ENCODE peak calls at places on chromosomes 16 and 17, in seven cellular contexts. U is glutamatergic neuron; V is A549; F is nephron progenitor cell; L is sigmoid colon; K is CD8-positive, alpha-beta T cell; D is ovary. J is an unnamed sample.
A peak's percentile ranks its signal among the peaks of the same experiment; 100 is the strongest.

GRCh38 chr16:57735755-57736418 is at the start of gene KATNB1:
- DNase-seq in U (no peak), V (no peak), F (no peak), L (peak; percentile 69), K (no peak), D (no peak), J (no peak)

GRCh38 chr17:57463103-57463885 is 207.0 kb downstream of the MSI2 start:
- DNase-seq in U (no peak), V (peak; percentile 68), F (no peak), L (no peak), K (no peak), D (no peak), J (no peak)

GRCh38 chr17:43827596-43827995 is 5.3 kb downstream of the MPP3 start:
- DNase-seq in U (no peak), V (no peak), F (no peak), L (no peak), K (no peak), D (no peak), J (no peak)

GRCh38 chr17:64128787-64129514 is 993 bp downstream of the ERN1 start:
- DNase-seq in U (no peak), V (peak; percentile 69), F (no peak), L (peak; percentile 74), K (peak; percentile 12), D (peak; percentile 47), J (no peak)

GRCh38 chr16:81697321-81697885 is 81.7 kb upstream of the PLCG2 start:
- DNase-seq in U (no peak), V (peak; percentile 59), F (peak; percentile 29), L (no peak), K (peak; percentile 46), D (no peak), J (peak; percentile 43)

GRCh38 chr17:12402963-12403622 is 262.6 kb upstream of the MYOCD start:
- DNase-seq in U (no peak), V (peak; percentile 52), F (no peak), L (no peak), K (no peak), D (no peak), J (no peak)

GRCh38 chr16:31072540-31073072 is 1.4 kb downstream of the ZNF668 start:
- DNase-seq in U (no peak), V (peak; percentile 46), F (peak; percentile 23), L (peak; percentile 61), K (peak; percentile 21), D (no peak), J (no peak)

GRCh38 chr17:56593073-56593740 is at the start of gene NOG:
- DNase-seq in U (peak; percentile 54), V (peak; percentile 72), F (peak; percentile 70), L (no peak), K (peak; percentile 49), D (peak; percentile 42), J (no peak)

GRCh38 chr16:88298882-88299745 is 83.6 kb upstream of the ZNF469 start:
- DNase-seq in U (no peak), V (no peak), F (no peak), L (no peak), K (no peak), D (no peak), J (no peak)

GRCh38 chr16:89476811-89477261 is 13.5 kb downstream of the ANKRD11 start:
- DNase-seq in U (no peak), V (no peak), F (no peak), L (no peak), K (no peak), D (no peak), J (no peak)

GRCh38 chr17:35255316-35255715 is 12.4 kb downstream of the SLFN5 start:
- DNase-seq in U (no peak), V (no peak), F (no peak), L (no peak), K (no peak), D (no peak), J (no peak)

GRCh38 chr17:5481451-5481850 is 4.5 kb downstream of the DERL2 start:
- DNase-seq in U (no peak), V (no peak), F (no peak), L (no peak), K (no peak), D (no peak), J (no peak)

GRCh38 chr17:63444457-63444856 is 1.6 kb downstream of the CYB561 start:
- DNase-seq in U (no peak), V (no peak), F (no peak), L (no peak), K (no peak), D (no peak), J (no peak)

GRCh38 chr17:48011405-48012150 is 26.0 kb downstream of the COPZ2 start:
- DNase-seq in U (peak; percentile 62), V (peak; percentile 78), F (peak; percentile 42), L (no peak), K (peak; percentile 42), D (no peak), J (no peak)

GRCh38 chr16:10971560-10971961 is 27.2 kb downstream of the CLEC16A start:
- DNase-seq in U (peak; percentile 39), V (peak; percentile 51), F (peak; percentile 52), L (peak; percentile 76), K (peak; percentile 38), D (peak; percentile 53), J (peak; percentile 14)

GRCh38 chr17:614637-615546 is 99.7 kb downstream of the VPS53 start:
- DNase-seq in U (no peak), V (no peak), F (no peak), L (no peak), K (no peak), D (no peak), J (no peak)

GRCh38 chr17:50184057-50184456 is 17.4 kb downstream of the COL1A1 start:
- DNase-seq in U (no peak), V (no peak), F (peak; percentile 32), L (no peak), K (no peak), D (no peak), J (no peak)

GRCh38 chr17:43134774-43135453 is 9.8 kb upstream of the BRCA1 start:
- DNase-seq in U (no peak), V (no peak), F (no peak), L (peak; percentile 35), K (no peak), D (no peak), J (no peak)

GRCh38 chr16:49773534-49774486 is 82.1 kb downstream of the ZNF423 start:
- DNase-seq in U (no peak), V (no peak), F (no peak), L (no peak), K (no peak), D (no peak), J (no peak)

DNA sequence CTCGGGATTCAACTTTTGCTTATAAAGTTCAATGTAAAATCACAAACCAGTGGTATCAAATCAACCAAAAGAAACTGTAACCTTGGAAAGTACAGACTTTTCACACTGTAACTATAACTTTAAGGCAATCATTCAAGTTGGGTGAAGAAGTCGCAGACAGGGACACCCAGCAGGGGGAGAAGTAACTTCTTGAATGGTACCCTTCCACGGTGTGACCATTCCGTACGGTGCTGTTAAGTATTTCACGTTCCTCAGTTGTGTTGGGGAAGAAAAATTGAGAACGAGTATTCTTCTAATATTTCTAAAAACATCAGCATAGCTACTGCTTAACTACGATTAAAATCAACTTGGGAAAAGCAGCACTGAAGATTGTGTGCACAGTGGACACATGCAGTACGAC is 55.8 kb downstream of the MYH10 start:
- DNase-seq in U (no peak), V (no peak), F (no peak), L (no peak), K (no peak), D (no peak), J (no peak)
- TF ChIP-seq CTCF in U (no peak), V (no peak), F (peak; percentile 15), L (peak; percentile 37), K (no peak), D (no peak), J (no peak)

GRCh38 chr17:11031787-11032186 is 193.9 kb upstream of the PIRT start:
- DNase-seq in U (peak; percentile 24), V (peak; percentile 14), F (peak; percentile 4), L (no peak), K (no peak), D (no peak), J (no peak)
- TF ChIP-seq CTCF in U (peak; percentile 57), V (no peak), F (peak; percentile 35), L (no peak), K (no peak), D (no peak), J (no peak)

GRCh38 chr17:17500999-17501605 is 4.9 kb upstream of the RASD1 start:
- DNase-seq in U (no peak), V (no peak), F (no peak), L (no peak), K (no peak), D (no peak), J (no peak)
- TF ChIP-seq CTCF in U (no peak), V (no peak), F (no peak), L (no peak), K (no peak), D (no peak), J (no peak)

GRCh38 chr16:72400257-72401078 is 228.5 kb upstream of the PMFBP1 start:
- DNase-seq in U (no peak), V (peak; percentile 21), F (peak; percentile 57), L (no peak), K (peak; percentile 14), D (no peak), J (peak; percentile 0)
- TF ChIP-seq CTCF in U (peak; percentile 87), V (peak; percentile 61), F (peak; percentile 76), L (peak; percentile 62), K (peak; percentile 65), D (no peak), J (peak; percentile 68)

GRCh38 chr16:84137769-84138357 is 7.1 kb downstream of the HSDL1 start:
- DNase-seq in U (no peak), V (no peak), F (no peak), L (no peak), K (no peak), D (no peak), J (no peak)

GRCh38 chr16:84137287-84137686 is 7.7 kb downstream of the HSDL1 start:
- DNase-seq in U (no peak), V (no peak), F (peak; percentile 42), L (no peak), K (no peak), D (no peak), J (no peak)

GRCh38 chr16:84131118-84131517 is 13.9 kb downstream of the HSDL1 start:
- DNase-seq in U (no peak), V (no peak), F (no peak), L (no peak), K (no peak), D (no peak), J (no peak)

GRCh38 chr16:84136331-84137125 is 8.4 kb downstream of the HSDL1 start:
- DNase-seq in U (no peak), V (no peak), F (no peak), L (no peak), K (no peak), D (no peak), J (no peak)

DNA sequence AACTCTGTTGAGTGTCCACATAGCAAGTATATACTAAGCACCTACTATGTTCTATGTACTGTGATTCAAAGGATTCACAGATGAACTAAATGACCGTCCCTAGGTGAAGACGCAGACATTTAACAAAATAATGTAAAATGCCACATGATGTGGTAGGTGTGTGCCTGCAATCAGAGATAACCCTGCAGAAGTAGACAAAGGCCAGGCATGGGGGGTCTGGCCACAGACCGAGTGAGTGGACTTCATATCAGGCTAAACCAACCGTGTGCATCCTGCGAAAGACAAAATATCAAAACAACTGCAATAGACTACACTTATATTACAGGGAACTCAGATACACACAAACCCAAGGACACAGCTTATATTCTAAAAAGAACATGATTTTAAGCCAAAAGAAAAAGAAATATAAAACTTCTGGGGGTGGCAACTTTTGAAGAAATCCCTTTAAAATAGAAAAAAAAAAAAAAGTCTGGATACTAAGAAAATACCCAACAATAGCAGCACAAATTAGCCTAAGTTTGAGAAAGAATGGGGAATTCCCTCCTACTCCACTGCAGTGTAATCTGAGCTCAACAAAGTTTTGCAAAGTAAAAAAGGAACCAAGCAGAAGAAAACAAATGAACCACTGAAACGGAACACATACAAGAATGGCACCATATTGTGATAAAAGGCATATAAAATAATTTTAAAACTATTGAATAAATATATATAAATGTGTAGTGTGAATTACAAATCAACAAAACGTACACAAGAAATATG is 12.3 kb downstream of the HSDL1 start:
- DNase-seq in U (no peak), V (no peak), F (no peak), L (no peak), K (no peak), D (no peak), J (no peak)
- TF ChIP-seq CTCF in U (no peak), V (no peak), F (no peak), L (no peak), K (no peak), D (no peak), J (no peak)

J was measured in CD4-positive, alpha-beta T cell.